ENCODE peak calls at places on chromosomes 13 and 19, in eight cellular contexts. W is endothelial cell; D is H9; A is RPMI8226; S is stimulated activated CD8-positive, alpha-beta memory T cell treated with anti-CD3 and anti-CD28 coated beads, Interleukin-15, amount 100 ng/mL, for 24 hours; V is DMS153; T is HTR-8/SVneo; R is M059J. O is an unnamed sample.

GRCh38 chr19:37986048-37986750 is 79.2 kb downstream of the SIPA1L3 start:
- DNase-seq in A (peak), T (no peak), D (no peak), R (no peak), W (no peak), S (no peak), V (no peak), O (no peak)

GRCh38 chr19:55902080-55902751 is 29.9 kb downstream of the NLRP13 start:
- DNase-seq in A (no peak), V (no peak), R (no peak), T (no peak), W (no peak), S (no peak), D (no peak), O (no peak)

GRCh38 chr19:1621021-1621420 is 15.8 kb upstream of the UQCR11 start:
- DNase-seq in S (no peak), R (no peak), V (no peak), T (no peak), A (no peak), D (no peak), W (no peak), O (no peak)

GRCh38 chr13:61255035-61255796 is 160.4 kb downstream of the PCDH20 start:
- DNase-seq in V (no peak), T (no peak), D (no peak), A (no peak), R (no peak), W (peak), S (no peak), O (no peak)

GRCh38 chr13:24172071-24172470 is 11.6 kb downstream of the SPATA13 start:
- DNase-seq in R (no peak), T (no peak), W (no peak), S (no peak), D (no peak), V (no peak), A (no peak), O (no peak)

GRCh38 chr13:73702419-73703071 is 431.7 kb downstream of the KLF12 start:
- DNase-seq in T (no peak), A (no peak), D (no peak), S (no peak), W (no peak), R (no peak), V (no peak), O (no peak)

GRCh38 chr13:26962671-26963070 is 202.1 kb upstream of the GPR12 start:
- DNase-seq in T (no peak), W (no peak), V (no peak), D (no peak), R (no peak), S (no peak), A (no peak), O (no peak)

GRCh38 chr19:4295972-4296771 is 6.0 kb downstream of the TMIGD2 start:
- DNase-seq in W (no peak), T (no peak), R (no peak), V (peak), A (peak), S (no peak), D (peak), O (no peak)

GRCh38 chr19:2650515-2650914 is 52.0 kb downstream of the GNG7 start:
- DNase-seq in S (no peak), T (no peak), A (no peak), D (no peak), R (no peak), V (no peak), W (no peak), O (no peak)

GRCh38 chr19:47713046-47714021 is at the start of gene EHD2:
- DNase-seq in D (peak), T (peak), S (peak), R (peak), A (peak), W (peak), V (no peak), O (peak)

GRCh38 chr13:30204564-30204963 is 102.8 kb downstream of the KATNAL1 start:
- DNase-seq in A (no peak), S (no peak), V (no peak), D (no peak), R (no peak), T (no peak), W (no peak), O (no peak)

GRCh38 chr19:55693336-55693974 is 18.4 kb downstream of the EPN1 start:
- DNase-seq in S (no peak), W (no peak), R (no peak), T (no peak), D (no peak), A (no peak), V (no peak), O (no peak)

GRCh38 chr19:43504426-43505185 is at the start of gene PHLDB3:
- DNase-seq in T (no peak), R (peak), A (peak), S (no peak), W (no peak), V (peak), D (peak), O (no peak)

GRCh38 chr13:41564046-41564445 is 106.7 kb downstream of the RGCC start:
- DNase-seq in V (no peak), D (no peak), R (peak), W (no peak), T (no peak), A (no peak), S (no peak), O (no peak)

GRCh38 chr13:60654405-60654804 is 257.4 kb downstream of the TDRD3 start:
- DNase-seq in W (peak), T (peak), V (no peak), S (no peak), R (peak), A (peak), D (no peak), O (no peak)

GRCh38 chr19:23822735-23823134 is 64.0 kb upstream of the ZNF681 start:
- DNase-seq in V (no peak), W (no peak), T (no peak), A (peak), R (no peak), D (no peak), S (no peak), O (no peak)

GRCh38 chr19:48509467-48510194 is 2.0 kb downstream of the LMTK3 start:
- DNase-seq in T (no peak), A (no peak), R (no peak), S (no peak), D (peak), W (no peak), V (no peak), O (no peak)

GRCh38 chr19:35202722-35203674 is 25.5 kb downstream of the FAM187B start:
- DNase-seq in A (no peak), W (no peak), R (no peak), D (peak), V (no peak), S (no peak), T (no peak), O (no peak)

GRCh38 chr13:105231579-105231978 is 1303.9 kb downstream of the EFNB2 start:
- DNase-seq in V (no peak), S (no peak), D (no peak), T (no peak), W (no peak), R (no peak), A (no peak), O (no peak)

GRCh38 chr13:107721436-107721835 is 493.9 kb downstream of the LIG4 start:
- DNase-seq in V (peak), S (no peak), A (no peak), R (no peak), T (no peak), D (no peak), W (no peak), O (no peak)

GRCh38 chr13:37492061-37492460 is 106.5 kb downstream of the POSTN start:
- DNase-seq in V (no peak), T (no peak), W (no peak), A (no peak), S (no peak), D (no peak), R (no peak), O (no peak)

GRCh38 chr13:26956532-26957142 is 196.1 kb upstream of the GPR12 start:
- DNase-seq in S (no peak), T (no peak), V (no peak), D (no peak), R (no peak), A (no peak), W (no peak), O (no peak)

GRCh38 chr13:82370306-82370705 is 1512.0 kb downstream of the SLITRK1 start:
- DNase-seq in R (peak), A (no peak), S (no peak), V (no peak), D (no peak), W (no peak), T (peak), O (no peak)

GRCh38 chr13:42525035-42525504 is 48.9 kb upstream of the TNFSF11 start:
- DNase-seq in R (peak), A (no peak), T (no peak), W (peak), D (no peak), S (no peak), V (no peak), O (peak)

GRCh38 chr13:49669735-49670309 is 21.5 kb downstream of the EBPL start:
- DNase-seq in D (peak), R (peak), S (no peak), W (peak), V (peak), A (no peak), T (peak), O (peak)

GRCh38 chr13:37788346-37788745 is 81.2 kb downstream of the TRPC4 start:
- DNase-seq in R (peak), S (no peak), V (no peak), A (no peak), T (no peak), D (no peak), W (no peak), O (no peak)

GRCh38 chr13:48251616-48252081 is 18.6 kb downstream of the ITM2B start:
- DNase-seq in A (no peak), W (no peak), D (no peak), T (no peak), R (no peak), V (no peak), S (no peak), O (no peak)

GRCh38 chr13:75443356-75443958 is 38.5 kb downstream of the TBC1D4 start:
- DNase-seq in S (no peak), T (no peak), A (no peak), R (no peak), W (no peak), V (no peak), D (no peak), O (no peak)

GRCh38 chr13:44159633-44160279 is 213.9 kb upstream of the SERP2 start:
- DNase-seq in D (no peak), S (no peak), V (no peak), W (no peak), R (peak), A (no peak), T (peak), O (no peak)

GRCh38 chr13:38350114-38350617 is 515 bp downstream of the UFM1 start:
- DNase-seq in D (no peak), S (peak), W (peak), R (peak), A (peak), V (no peak), T (no peak), O (peak)

GRCh38 chr19:33463194-33463593 is 58.4 kb downstream of the PEPD start:
- DNase-seq in D (peak), W (no peak), S (no peak), R (no peak), A (no peak), T (no peak), V (no peak), O (no peak)

O was measured in SJSA1.